ENCODE peak calls at places on chromosomes 4 and X, in eight cellular contexts. B is activated CD8-positive, alpha-beta memory T cell treated with anti-CD3 and anti-CD28 coated beads for 4 hours; F is H4; L is trophoblast cell; E is HAP-1; N is NCI-H1092; C is KBM-7; O is activated CD4-positive, alpha-beta T cell treated with anti-CD3 and anti-CD28 coated beads, Interleukin-2, amount 50 U/mL, for 1 hour. M is an unnamed sample.

GRCh38 chr4:182560358-182560757 is 317.2 kb downstream of the TENM3 start:
- DNase-seq in N (no peak), O (no peak), F (no peak), B (no peak), L (peak), C (no peak), E (peak), M (no peak)

GRCh38 chr4:105822061-105822460 is 73.2 kb upstream of the NPNT start:
- DNase-seq in N (no peak), C (no peak), E (no peak), L (peak), O (no peak), F (no peak), B (no peak), M (no peak)

GRCh38 chr4:162163892-162164759 is at the start of gene FSTL5:
- DNase-seq in B (no peak), N (peak), O (peak), E (peak), L (peak), F (peak), C (peak), M (no peak)

GRCh38 chrX:129786210-129786651 is 6.5 kb downstream of the SASH3 start:
- DNase-seq in F (no peak), N (no peak), C (peak), L (no peak), B (no peak), O (no peak), E (no peak), M (no peak)

GRCh38 chrX:107676559-107677378 is 48.5 kb downstream of the PRPS1 start:
- DNase-seq in F (peak), N (no peak), B (no peak), E (peak), O (peak), L (peak), C (peak), M (peak)

GRCh38 chrX:13340182-13340791 is 20.4 kb upstream of the ATXN3L start:
- DNase-seq in E (no peak), O (no peak), L (peak), F (no peak), B (no peak), N (no peak), C (no peak), M (no peak)

GRCh38 chrX:78532363-78532762 is 126.8 kb downstream of the RTL3 start:
- DNase-seq in C (peak), F (no peak), E (no peak), N (no peak), B (no peak), O (no peak), L (no peak), M (no peak)

GRCh38 chr4:1222036-1222789 is 26.7 kb downstream of the CTBP1 start:
- DNase-seq in N (no peak), E (no peak), B (no peak), C (no peak), O (no peak), F (no peak), L (no peak), M (no peak)

GRCh38 chr4:5758741-5759140 is 47.7 kb downstream of the EVC start:
- DNase-seq in L (peak), F (peak), C (no peak), E (no peak), O (no peak), B (no peak), N (no peak), M (no peak)

GRCh38 chr4:48193096-48193836 is 59.2 kb upstream of the TXK start:
- DNase-seq in F (no peak), O (no peak), B (no peak), L (peak), E (no peak), C (no peak), N (no peak), M (no peak)

GRCh38 chr4:27429260-27429970 is 568.8 kb downstream of the STIM2 start:
- DNase-seq in E (no peak), L (no peak), N (no peak), B (no peak), C (no peak), F (no peak), O (no peak), M (no peak)

GRCh38 chr4:185847352-185848078 is 35.5 kb upstream of the SORBS2 start:
- DNase-seq in O (no peak), C (no peak), L (peak), E (no peak), F (peak), N (no peak), B (no peak), M (no peak)

GRCh38 chr4:17805580-17805979 is 5.0 kb downstream of the DCAF16 start:
- DNase-seq in F (no peak), B (no peak), N (no peak), E (no peak), O (no peak), C (no peak), L (no peak), M (no peak)

GRCh38 chrX:118347131-118347530 is 1.2 kb downstream of the WDR44 start:
- DNase-seq in L (peak), O (no peak), E (peak), B (no peak), N (no peak), F (no peak), C (peak), M (no peak)

GRCh38 chr4:993111-994029 is at the start of gene SLC26A1:
- DNase-seq in L (peak), F (no peak), C (no peak), E (no peak), O (no peak), N (no peak), B (no peak), M (no peak)

GRCh38 chr4:78691971-78692814 is 84.0 kb upstream of the BMP2K start:
- DNase-seq in O (no peak), L (peak), N (no peak), E (no peak), C (peak), F (no peak), B (no peak), M (no peak)

GRCh38 chrX:21806691-21807090 is 32.7 kb upstream of the MBTPS2 start:
- DNase-seq in O (no peak), B (no peak), L (peak), N (no peak), F (peak), E (no peak), C (no peak), M (no peak)

GRCh38 chrX:45851434-45851991 is 650.8 kb upstream of the DIPK2B start:
- DNase-seq in L (peak), F (peak), O (peak), N (peak), B (peak), E (peak), C (peak), M (no peak)

GRCh38 chr4:27789768-27790167 is 929.1 kb downstream of the STIM2 start:
- DNase-seq in B (no peak), O (no peak), N (no peak), C (no peak), L (peak), E (no peak), F (peak), M (no peak)

GRCh38 chr4:93911671-93912070 is 83.1 kb downstream of the ATOH1 start:
- DNase-seq in F (no peak), O (no peak), N (no peak), E (no peak), L (peak), C (no peak), B (no peak), M (no peak)

GRCh38 chr4:73943555-73943954 is 38.3 kb downstream of the PF4 start:
- DNase-seq in B (no peak), C (no peak), E (no peak), F (no peak), O (no peak), L (no peak), N (no peak), M (no peak)

GRCh38 chrX:69034451-69034850 is 130.8 kb downstream of the PJA1 start:
- DNase-seq in N (no peak), C (no peak), B (no peak), F (no peak), L (no peak), E (no peak), O (no peak), M (no peak)

GRCh38 chr4:108303488-108304177 is 134.9 kb upstream of the LEF1 start:
- DNase-seq in N (no peak), B (no peak), E (no peak), C (no peak), O (no peak), F (peak), L (no peak), M (no peak)

GRCh38 chr4:139902328-139903217 is 237.0 kb downstream of the MGST2 start:
- DNase-seq in E (no peak), N (peak), B (no peak), C (no peak), F (no peak), O (no peak), L (no peak), M (no peak)

GRCh38 chrX:74248889-74249288 is 55.1 kb upstream of the ZCCHC13 start:
- DNase-seq in N (no peak), L (no peak), E (peak), C (no peak), O (no peak), B (no peak), F (no peak), M (no peak)

GRCh38 chrX:626745-627509 is 3.7 kb upstream of the SHOX start:
- DNase-seq in L (no peak), B (no peak), O (no peak), F (no peak), C (peak), E (no peak), N (no peak), M (no peak)

M was measured in SIG-M5.